ENCODE peak calls at places on chromosomes 13 and 19, in eight cellular contexts. K is A549, C is tibial nerve, S is adrenal gland, Q is heart left ventricle, X is endothelial cell of umbilical vein, Y is ovary, M is upper lobe of left lung. O is an unnamed sample. For H3K9me3, the result is how much of the 10 kb centered on the place peaks cover.

GRCh38 chr19:15672580-15673175 is at the start of gene CYP4F12:
- DNase-seq in X (no peak), S (peak), K (peak), Q (peak), C (peak), M (peak), Y (peak), O (peak)

GRCh38 chr19:29887498-29887897 is 54.5 kb upstream of the URI1 start:
- DNase-seq in S (no peak), M (no peak), C (no peak), K (no peak), Y (peak), X (peak), Q (no peak), O (no peak)

GRCh38 chr13:61778531-61778930 is 362.9 kb upstream of the PCDH20 start:
- DNase-seq in X (no peak), Y (no peak), Q (no peak), M (no peak), K (no peak), C (no peak), S (no peak), O (no peak)

GRCh38 chr13:99356216-99357089 is 49.3 kb upstream of the GPR183 start:
- DNase-seq in Q (no peak), S (peak), C (no peak), Y (peak), M (no peak), K (no peak), X (peak), O (no peak)

GRCh38 chr19:48511321-48511731 is 309 bp downstream of the LMTK3 start:
- DNase-seq in Y (no peak), C (no peak), Q (no peak), S (peak), M (peak), K (no peak), X (no peak), O (no peak)

GRCh38 chr19:45125975-45126493 is 33.1 kb downstream of the PPP1R37 start:
- DNase-seq in C (no peak), X (peak), Y (no peak), M (no peak), S (peak), K (peak), Q (peak), O (peak)

GRCh38 chr13:74288361-74288911 is 154.2 kb upstream of the KLF12 start:
- DNase-seq in S (no peak), X (peak), K (no peak), Y (peak), C (no peak), Q (peak), M (peak), O (peak)

GRCh38 chr19:46428278-46429141 is at the start of gene PNMA8C:
- DNase-seq in M (peak), S (peak), Q (peak), C (no peak), X (peak), Y (peak), K (no peak), O (no peak)

GRCh38 chr19:40163541-40164129 is 27.6 kb upstream of the MAP3K10 start:
- DNase-seq in K (no peak), Q (no peak), M (no peak), Y (no peak), X (no peak), C (no peak), S (no peak), O (no peak)

GRCh38 chr19:54369082-54369691 is 4.5 kb upstream of the LAIR1 start:
- DNase-seq in C (no peak), X (no peak), K (no peak), Q (no peak), S (no peak), M (no peak), Y (no peak), O (no peak)

GRCh38 chr19:15666883-15667282 is 6.0 kb upstream of the CYP4F12 start:
- DNase-seq in Q (no peak), X (no peak), C (no peak), Y (no peak), M (no peak), K (no peak), S (no peak), O (no peak)

GRCh38 chr13:32984857-32985626 is 31.2 kb upstream of the KL start:
- DNase-seq in M (no peak), C (no peak), Y (no peak), Q (no peak), K (peak), X (no peak), S (no peak), O (no peak)

GRCh38 chr19:58001895-58002369 is 688 bp downstream of the ZNF606 start:
- DNase-seq in M (no peak), Y (no peak), C (no peak), K (no peak), Q (no peak), S (peak), X (no peak), O (no peak)

GRCh38 chr19:14004619-14005380 is 1.3 kb downstream of the RFX1 start:
- DNase-seq in M (no peak), K (no peak), C (peak), X (peak), S (peak), Y (no peak), Q (peak), O (peak)

GRCh38 chr13:31038834-31039552 is 106.5 kb downstream of the TEX26 start:
- DNase-seq in S (no peak), M (no peak), X (no peak), K (no peak), Y (no peak), Q (no peak), C (no peak), O (no peak)

GRCh38 chr19:33402421-33403220 is 29.1 kb downstream of the CEBPG start:
- DNase-seq in C (peak), Q (no peak), M (peak), S (no peak), X (no peak), Y (no peak), K (no peak), O (no peak)

GRCh38 chr13:97028441-97029299 is 34.4 kb upstream of the OXGR1 start:
- DNase-seq in C (peak), S (peak), Y (peak), K (peak), M (peak), Q (peak), X (peak), O (no peak)

GRCh38 chr13:53499551-53499950 is 470.9 kb downstream of the OLFM4 start:
- DNase-seq in C (no peak), X (no peak), S (no peak), Y (no peak), K (no peak), Q (no peak), M (no peak), O (no peak)

GRCh38 chr13:53501387-53501786 is 472.8 kb downstream of the OLFM4 start:
- DNase-seq in X (no peak), Y (no peak), M (no peak), Q (no peak), K (no peak), S (no peak), C (no peak), O (no peak)
- TF ChIP-seq POLR2A in X (no peak), Y (no peak), M (no peak), Q (no peak), K (no peak), S (no peak), C (no peak), O (no peak)

DNA sequence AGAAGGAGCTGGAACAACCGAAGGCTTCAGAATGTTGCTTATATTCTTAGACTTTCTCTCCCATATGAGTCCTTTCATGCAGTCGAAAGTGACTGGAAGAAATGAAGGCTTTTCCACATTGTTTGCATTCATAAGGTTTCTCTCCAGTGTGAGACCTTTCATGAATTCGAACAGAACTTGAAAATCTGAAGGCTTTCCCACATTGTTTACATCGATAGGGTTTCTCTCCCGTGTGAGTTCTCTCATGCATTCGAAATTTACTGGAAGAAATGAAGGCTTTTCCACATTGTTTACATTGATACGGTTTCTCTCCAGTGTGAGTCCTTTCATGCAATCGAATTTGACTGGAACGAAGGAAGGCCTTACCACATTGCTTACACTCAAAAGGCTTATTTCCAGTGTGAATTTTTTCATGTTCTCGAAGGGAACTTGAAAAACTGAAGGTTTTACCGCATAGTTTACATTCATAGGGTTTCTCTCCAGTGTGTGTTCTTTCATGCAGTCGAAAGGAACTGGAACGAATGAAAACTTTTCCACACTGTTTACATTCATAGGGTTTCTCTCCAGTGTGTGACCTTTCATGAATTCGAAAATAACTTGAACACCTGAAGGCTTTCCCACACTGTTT is 21.5 kb downstream of the ZNF14 start:
- DNase-seq in K (no peak), C (no peak), Q (no peak), S (no peak), X (no peak), M (no peak), Y (no peak), O (no peak)
- H3K9me3 ChIP-seq in K (half or more), C (under half), Q (half or more), S (under half), X (under half), M (half or more), Y (under half), O (under half)

GRCh38 chr19:11597202-11598102 is at the start of gene ZNF627:
- DNase-seq in Q (peak), S (peak), M (peak), X (peak), K (peak), Y (peak), C (peak), O (peak)
- TF ChIP-seq POLR2A in Q (peak), S (peak), M (peak), X (peak), K (peak), Y (peak), C (peak), O (peak)

GRCh38 chr19:7638802-7639465 is 2.0 kb downstream of the STXBP2 start:
- DNase-seq in M (no peak), K (no peak), X (no peak), S (no peak), Q (no peak), Y (no peak), C (no peak), O (no peak)

GRCh38 chr19:7641288-7642276 is 4.7 kb downstream of the STXBP2 start:
- DNase-seq in S (no peak), C (no peak), M (peak), X (no peak), Q (no peak), Y (no peak), K (no peak), O (no peak)

GRCh38 chr19:7640803-7641202 is 3.9 kb downstream of the STXBP2 start:
- DNase-seq in Q (no peak), C (no peak), Y (no peak), K (no peak), M (no peak), X (no peak), S (no peak), O (no peak)

GRCh38 chr19:7637374-7638256 is 705 bp downstream of the STXBP2 start:
- DNase-seq in Q (no peak), S (no peak), Y (no peak), C (no peak), M (peak), K (peak), X (peak), O (no peak)

DNA sequence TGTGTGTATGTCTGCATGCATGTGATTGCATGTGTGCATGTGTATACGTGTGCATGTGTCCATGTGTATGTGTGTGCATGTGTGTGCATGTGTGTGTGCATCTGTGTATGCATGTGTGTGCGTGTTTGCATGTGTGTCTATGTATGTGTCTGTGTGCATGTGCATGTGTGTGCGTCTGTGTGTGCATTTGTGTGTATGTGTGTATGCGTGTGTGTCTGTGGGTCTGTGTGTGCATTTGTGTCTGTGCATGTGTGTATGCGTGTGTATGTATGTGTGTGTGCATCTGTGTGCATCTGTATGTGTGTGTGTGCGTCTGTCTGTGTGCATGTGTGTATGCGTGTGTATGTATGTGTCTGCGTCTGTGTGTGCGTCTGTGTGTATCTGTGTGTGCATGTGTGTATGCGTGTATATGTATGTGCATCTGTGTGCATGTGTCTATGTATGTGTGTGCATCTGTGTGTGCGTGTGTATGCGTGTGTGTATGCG is 3.0 kb downstream of the STXBP2 start:
- DNase-seq in S (no peak), M (no peak), Q (no peak), C (no peak), X (no peak), Y (no peak), K (no peak), O (no peak)
- H3K9me3 ChIP-seq in S (under half), M (under half), Q (under half), C (under half), X (under half), Y (under half), K (under half), O (under half)

GRCh38 chr19:17336872-17337674 is at the start of gene GTPBP3:
- DNase-seq in M (peak), S (peak), X (peak), Y (peak), K (peak), C (peak), Q (peak), O (peak)
- TF ChIP-seq POLR2A in M (peak), S (peak), X (peak), Y (no peak), K (peak), C (no peak), Q (no peak), O (peak)

GRCh38 chr19:56566904-56567273 is 379 bp upstream of the ZNF470 start:
- DNase-seq in Y (peak), K (peak), C (no peak), Q (peak), X (no peak), S (peak), M (peak), O (peak)

GRCh38 chr19:56567274-56568120 is at the start of gene ZNF470:
- DNase-seq in Q (peak), S (peak), Y (peak), X (peak), C (peak), M (peak), K (peak), O (peak)

DNA sequence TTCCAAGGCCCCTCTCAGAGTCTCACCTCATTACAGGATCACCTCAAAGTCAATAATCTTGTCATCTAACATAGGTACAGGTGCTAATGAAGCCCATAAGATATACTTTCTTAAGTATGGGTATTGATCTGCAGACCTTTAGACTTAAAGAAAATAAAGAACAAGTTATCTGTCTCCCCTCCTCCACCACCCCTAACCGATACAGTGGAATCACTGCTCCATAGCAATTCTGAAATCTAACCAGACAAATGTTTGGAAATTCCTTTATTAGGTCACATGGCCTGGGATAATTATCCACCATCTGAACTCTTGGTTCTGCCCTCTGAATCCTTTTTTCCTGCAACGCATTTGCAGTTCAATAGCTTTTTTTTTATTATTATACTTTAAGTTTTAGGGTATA is 4.5 kb upstream of the ZNF470 start:
- DNase-seq in K (no peak), Y (no peak), M (no peak), X (no peak), Q (no peak), C (no peak), S (no peak), O (no peak)
- H3K9me3 ChIP-seq in K (half or more), Y (under half), M (half or more), X (under half), Q (half or more), C (under half), S (under half), O (under half)

DNA sequence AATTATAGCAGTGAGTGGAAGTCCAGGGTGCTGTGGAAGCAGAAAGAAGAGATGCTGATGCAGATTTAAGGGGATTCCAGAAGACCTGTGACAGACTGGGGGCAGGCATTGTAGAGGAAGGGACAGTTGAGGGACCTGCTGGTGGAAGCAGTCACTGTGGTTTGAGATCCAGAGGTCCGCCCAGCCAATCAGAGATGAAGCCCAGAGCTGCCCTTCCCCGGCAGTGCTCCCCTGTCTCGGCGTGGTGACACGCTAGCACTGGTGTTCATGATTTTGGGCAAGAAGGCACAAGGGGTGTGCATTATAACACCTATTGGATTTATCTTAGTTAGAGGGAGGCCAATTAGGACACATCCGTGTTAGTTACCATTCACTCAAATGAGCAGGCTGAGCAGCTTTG is 16.1 kb downstream of the TNFRSF19 start:
- DNase-seq in C (no peak), Q (no peak), S (no peak), K (no peak), Y (no peak), X (no peak), M (no peak), O (no peak)
- TF ChIP-seq POLR2A in C (no peak), Q (no peak), S (no peak), K (no peak), Y (no peak), X (no peak), M (no peak), O (no peak)

DNA sequence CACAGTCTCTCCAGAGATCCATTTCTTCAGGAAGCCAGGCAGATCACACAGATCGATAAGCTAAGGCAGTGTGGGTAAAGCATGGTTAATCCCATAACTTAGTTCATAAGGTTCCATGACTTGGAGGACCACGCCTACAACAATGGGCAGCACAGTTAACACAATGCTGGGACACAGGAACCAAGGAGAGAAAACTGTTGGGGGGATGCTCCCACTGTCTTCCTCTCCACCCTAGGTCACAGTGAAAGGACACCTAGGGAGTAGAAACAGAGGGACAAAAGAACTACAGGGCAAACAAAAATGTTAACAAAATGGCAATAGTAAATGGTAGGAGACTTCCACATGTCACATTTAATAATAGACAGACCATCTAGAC is 20.8 kb upstream of the ZNF181 start:
- DNase-seq in M (no peak), C (no peak), Q (no peak), Y (no peak), K (no peak), X (no peak), S (no peak), O (no peak)
- H3K9me3 ChIP-seq in M (under half), C (under half), Q (under half), Y (under half), K (half or more), X (under half), S (under half), O (under half)

GRCh38 chr19:5719961-5720790 is at the start of the genes CATSPERD and LONP1:
- DNase-seq in Q (peak), S (peak), Y (peak), M (peak), K (peak), X (peak), C (peak), O (peak)
- TF ChIP-seq POLR2A in Q (no peak), S (peak), Y (peak), M (peak), K (peak), X (peak), C (peak), O (peak)

O was measured in gastrocnemius medialis.